ENCODE peak calls at places on chromosomes 3 and 15, in four cellular contexts. A, E, M and Q are unnamed samples.
A peak's percentile ranks its signal among the peaks of the same experiment; 100 is the strongest.

GRCh38 chr3:36741285-36741684 is 23.1 kb downstream of the DCLK3 start:
- DNase-seq in A (no peak), M (no peak), E (no peak), Q (no peak)

GRCh38 chr15:36612063-36612788 is 32.8 kb downstream of the CDIN1 start:
- DNase-seq in E (no peak), A (no peak), M (no peak), Q (no peak)

GRCh38 chr3:78974181-78974770 is 793.5 kb downstream of the ROBO1 start:
- DNase-seq in E (no peak), M (no peak), A (no peak), Q (no peak)

GRCh38 chr3:50617096-50617791 is at the start of gene MAPKAPK3:
- DNase-seq in M (no peak), A (peak; percentile 8), E (no peak), Q (no peak)

GRCh38 chr3:38039899-38040261 is 872 bp downstream of the DLEC1 start:
- DNase-seq in A (no peak), E (peak; percentile 25), M (peak; percentile 84), Q (no peak)

GRCh38 chr3:105722943-105723556 is 145.8 kb downstream of the CBLB start:
- DNase-seq in A (no peak), M (no peak), E (no peak), Q (no peak)

GRCh38 chr3:52532517-52532837 is 1.2 kb downstream of the NT5DC2 start:
- DNase-seq in M (no peak), E (no peak), A (peak; percentile 13), Q (no peak)

GRCh38 chr3:188148318-188148717 is 5.6 kb upstream of the LPP start:
- DNase-seq in E (no peak), M (no peak), A (no peak), Q (no peak)

GRCh38 chr3:47152578-47152977 is 11.3 kb downstream of the SETD2 start:
- DNase-seq in E (no peak), A (no peak), M (no peak), Q (no peak)

GRCh38 chr15:37122703-37123102 is 22.4 kb upstream of the MEIS2 start:
- DNase-seq in A (no peak), E (no peak), M (no peak), Q (no peak)

GRCh38 chr3:50251220-50251619 is 15.2 kb downstream of the GNAI2 start:
- DNase-seq in M (no peak), E (no peak), A (no peak), Q (no peak)

GRCh38 chr15:69730281-69731235 is 277.9 kb downstream of the RPLP1 start:
- DNase-seq in A (no peak), M (no peak), E (no peak), Q (no peak)

GRCh38 chr3:111851511-111851954 is 7.5 kb upstream of the PHLDB2 start:
- DNase-seq in E (no peak), A (no peak), M (no peak), Q (no peak)

GRCh38 chr15:26045516-26045915 is 182.4 kb upstream of the ATP10A start:
- DNase-seq in M (no peak), E (no peak), A (no peak), Q (no peak)

GRCh38 chr3:158314426-158315357 is 204.8 kb downstream of the RSRC1 start:
- DNase-seq in E (no peak), A (no peak), M (no peak), Q (no peak)

GRCh38 chr15:70722266-70723123 is 40.9 kb downstream of the UACA start:
- DNase-seq in E (no peak), M (no peak), A (no peak), Q (no peak)

GRCh38 chr3:50278868-50279224 is at the start of gene LSMEM2:
- DNase-seq in E (no peak), M (no peak), A (no peak), Q (no peak)

GRCh38 chr3:95750097-95750496 is 1064.3 kb upstream of the EPHA6 start:
- DNase-seq in A (no peak), M (no peak), E (no peak), Q (no peak)

GRCh38 chr3:171827836-171828458 is 15.2 kb upstream of the TMEM212 start:
- DNase-seq in M (no peak), E (no peak), A (no peak), Q (no peak)

GRCh38 chr3:122754867-122755835 is 38.5 kb downstream of the HSPBAP1 start:
- DNase-seq in E (no peak), A (no peak), M (peak; percentile 78), Q (no peak)